ENCODE peak calls at places on chromosomes 16 and 17, in six cellular contexts. V, Z, O, A, K and C are unnamed samples.

GRCh38 chr17:74864866-74865395 is 5.2 kb upstream of the GRIN2C start:
- DNase-seq in Z (peak), K (peak), V (peak), O (peak), A (peak), C (peak)

GRCh38 chr16:70685061-70685937 is 554 bp downstream of the MTSS2 start:
- DNase-seq in V (no peak), Z (no peak), K (peak), A (no peak), O (no peak), C (peak)

GRCh38 chr17:55495239-55495638 is 16.0 kb downstream of the SMIM36 start:
- DNase-seq in O (no peak), V (no peak), Z (no peak), A (no peak), K (no peak), C (no peak)

GRCh38 chr17:56142325-56142724 is 10.9 kb upstream of the ANKFN1 start:
- DNase-seq in A (no peak), Z (no peak), V (no peak), K (peak), O (no peak), C (no peak)

GRCh38 chr17:8109669-8110455 is 8.5 kb downstream of the ALOXE3 start:
- DNase-seq in V (peak), K (peak), A (peak), Z (no peak), O (peak), C (peak)

GRCh38 chr16:12716658-12717057 is 87.0 kb downstream of the CPPED1 start:
- DNase-seq in O (no peak), V (no peak), K (no peak), Z (no peak), A (no peak), C (no peak)

GRCh38 chr17:34379876-34380275 is 16.8 kb upstream of the CCL1 start:
- DNase-seq in Z (no peak), V (no peak), A (no peak), K (no peak), O (no peak), C (no peak)

GRCh38 chr16:56628486-56629035 is 3.0 kb downstream of the MT1E start:
- DNase-seq in V (no peak), O (no peak), Z (no peak), A (no peak), K (peak), C (no peak)

GRCh38 chr17:59840329-59840907 is 52.3 kb downstream of the TUBD1 start:
- DNase-seq in K (peak), Z (no peak), A (no peak), O (no peak), V (no peak), C (no peak)

GRCh38 chr16:72367841-72368240 is 195.9 kb upstream of the PMFBP1 start:
- DNase-seq in K (no peak), Z (no peak), O (no peak), A (no peak), V (no peak), C (no peak)

GRCh38 chr16:75258807-75259141 is 7.3 kb upstream of the BCAR1 start:
- DNase-seq in Z (no peak), K (no peak), A (no peak), V (no peak), O (no peak), C (no peak)

GRCh38 chr16:68425498-68426354 is 22.6 kb downstream of the SMPD3 start:
- DNase-seq in V (no peak), K (no peak), A (no peak), Z (no peak), O (no peak), C (no peak)

GRCh38 chr16:77596243-77596642 is 126.1 kb upstream of the NUDT7 start:
- DNase-seq in V (no peak), K (peak), A (no peak), O (no peak), Z (no peak), C (no peak)